ENCODE peak calls at places on chromosomes 4 and X, in eight cellular contexts. N is activated T-helper 1 cell treated with anti-CD3 and anti-CD28 coated beads, Interleukin-12 subunit alpha, Interleukin-12 subunit beta, Interleukin-2, Interleukin-4 antibody, amounts not matched to agents 30 ng/mL and 10 ng/mL and 1 ng/mL, durations not matched to agents 14 hours and 24 hours and 36 hours; R is lung microvascular endothelial cell; V is T-cell; K is cardiac fibroblast; W is kidney tubule cell; U is EL; X is NCI-H748 treated with DMSO at 0.1 percent for 48 hours. J is an unnamed sample.

GRCh38 chr4:59314637-59315036 is 1885.5 kb upstream of the ADGRL3 start:
- DNase-seq in N (no peak), R (no peak), V (no peak), K (no peak), W (no peak), U (no peak), X (no peak), J (no peak)

GRCh38 chr4:20464381-20464780 is 212.7 kb downstream of the SLIT2 start:
- DNase-seq in N (no peak), R (peak; percentile 68), V (no peak), K (peak; percentile 36), W (peak; percentile 90), U (peak; percentile 81), X (no peak), J (no peak)

GRCh38 chr4:87973283-87974169 is 2.0 kb upstream of the SPP1 start:
- DNase-seq in N (no peak), R (peak; percentile 77), V (no peak), K (peak; percentile 65), W (peak; percentile 92), U (peak; percentile 94), X (peak; percentile 27), J (peak; percentile 63)

GRCh38 chr4:40595981-40596380 is 33.7 kb downstream of the RBM47 start:
- DNase-seq in N (no peak), R (no peak), V (no peak), K (no peak), W (no peak), U (no peak), X (no peak), J (no peak)

GRCh38 chrX:51742586-51742985 is 656 bp upstream of the GSPT2 start:
- DNase-seq in N (no peak), R (no peak), V (no peak), K (no peak), W (no peak), U (no peak), X (no peak), J (no peak)

GRCh38 chrX:95703696-95704095 is 980.9 kb upstream of the DIAPH2 start:
- DNase-seq in N (no peak), R (no peak), V (no peak), K (no peak), W (no peak), U (no peak), X (no peak), J (peak; percentile 27)

GRCh38 chr4:13849778-13850177 is 222.3 kb upstream of the BOD1L1 start:
- DNase-seq in N (no peak), R (peak; percentile 72), V (no peak), K (no peak), W (no peak), U (no peak), X (no peak), J (no peak)

GRCh38 chrX:71067727-71068051 is 445 bp downstream of the SNX12 start:
- DNase-seq in N (no peak), R (no peak), V (no peak), K (no peak), W (no peak), U (no peak), X (no peak), J (peak; percentile 10)

GRCh38 chr4:47551682-47552081 is 66.6 kb downstream of the ATP10D start:
- DNase-seq in N (no peak), R (no peak), V (no peak), K (no peak), W (peak; percentile 47), U (peak; percentile 37), X (no peak), J (no peak)

GRCh38 chrX:43605351-43605750 is 50.7 kb upstream of the MAOA start:
- DNase-seq in N (no peak), R (no peak), V (no peak), K (no peak), W (no peak), U (no peak), X (no peak), J (no peak)

GRCh38 chr4:38097818-38098217 is 137.6 kb downstream of the PTTG2 start:
- DNase-seq in N (no peak), R (no peak), V (no peak), K (no peak), W (no peak), U (no peak), X (no peak), J (no peak)

GRCh38 chr4:104571341-104571740 is 76.6 kb upstream of the CXXC4 start:
- DNase-seq in N (no peak), R (no peak), V (no peak), K (no peak), W (peak; percentile 69), U (no peak), X (no peak), J (no peak)

GRCh38 chr4:53711916-53712315 is 120.6 kb upstream of the LNX1 start:
- DNase-seq in N (no peak), R (no peak), V (no peak), K (peak; percentile 47), W (no peak), U (no peak), X (no peak), J (no peak)

GRCh38 chrX:153723351-153724251 is 586 bp downstream of the BCAP31 start:
- DNase-seq in N (peak; percentile 32), R (peak; percentile 64), V (peak; percentile 32), K (peak; percentile 41), W (peak; percentile 49), U (peak; percentile 52), X (peak; percentile 51), J (peak; percentile 56)

GRCh38 chrX:69021095-69021494 is 144.2 kb downstream of the PJA1 start:
- DNase-seq in N (no peak), R (no peak), V (no peak), K (no peak), W (no peak), U (no peak), X (no peak), J (no peak)

GRCh38 chrX:153804621-153805020 is 10.2 kb downstream of the SSR4 start:
- DNase-seq in N (no peak), R (no peak), V (no peak), K (no peak), W (no peak), U (no peak), X (no peak), J (no peak)

GRCh38 chrX:109843963-109844751 is 111.1 kb upstream of the ACSL4 start:
- DNase-seq in N (no peak), R (no peak), V (no peak), K (no peak), W (no peak), U (no peak), X (no peak), J (no peak)

GRCh38 chr4:8155660-8156421 is 2.8 kb downstream of the ABLIM2 start:
- DNase-seq in N (no peak), R (no peak), V (no peak), K (no peak), W (no peak), U (no peak), X (no peak), J (no peak)

GRCh38 chrX:68999351-68999750 is 165.9 kb downstream of the PJA1 start:
- DNase-seq in N (no peak), R (peak; percentile 68), V (no peak), K (no peak), W (peak; percentile 69), U (peak; percentile 35), X (no peak), J (no peak)

GRCh38 chr4:749771-750666 is 44.4 kb downstream of the PCGF3 start:
- DNase-seq in N (no peak), R (peak; percentile 71), V (no peak), K (peak; percentile 96), W (no peak), U (peak; percentile 23), X (no peak), J (peak; percentile 90)

GRCh38 chr4:158285429-158286216 is 75.3 kb downstream of the TMEM144 start:
- DNase-seq in N (no peak), R (no peak), V (no peak), K (no peak), W (no peak), U (no peak), X (peak; percentile 9), J (no peak)

GRCh38 chr4:898869-899555 is 33.1 kb downstream of the GAK start:
- DNase-seq in N (no peak), R (no peak), V (no peak), K (no peak), W (peak; percentile 18), U (no peak), X (no peak), J (no peak)

GRCh38 chr4:102333792-102334191 is 11.5 kb downstream of the SLC39A8 start:
- DNase-seq in N (no peak), R (no peak), V (no peak), K (no peak), W (no peak), U (no peak), X (no peak), J (no peak)

GRCh38 chr4:8703857-8704495 is 111.4 kb downstream of the CPZ start:
- DNase-seq in N (no peak), R (no peak), V (no peak), K (no peak), W (no peak), U (no peak), X (no peak), J (no peak)

GRCh38 chrX:108297290-108297689 is 140.9 kb downstream of the COL4A6 start:
- DNase-seq in N (no peak), R (no peak), V (no peak), K (no peak), W (no peak), U (no peak), X (no peak), J (no peak)

GRCh38 chrX:16185725-16186136 is 18.4 kb downstream of the MAGEB17 start:
- DNase-seq in N (no peak), R (peak; percentile 83), V (no peak), K (peak; percentile 48), W (peak; percentile 95), U (peak; percentile 84), X (no peak), J (peak; percentile 28)

GRCh38 chrX:27086221-27086620 is 376.9 kb downstream of the PPP4R3C start:
- DNase-seq in N (no peak), R (no peak), V (no peak), K (no peak), W (no peak), U (no peak), X (peak; percentile 4), J (no peak)

GRCh38 chr4:148305749-148306148 is 136.5 kb downstream of the NR3C2 start:
- DNase-seq in N (no peak), R (no peak), V (no peak), K (no peak), W (no peak), U (no peak), X (no peak), J (no peak)

GRCh38 chr4:15202481-15202880 is 200.2 kb downstream of the CPEB2 start:
- DNase-seq in N (no peak), R (no peak), V (no peak), K (peak; percentile 14), W (no peak), U (no peak), X (no peak), J (no peak)